ENCODE peak calls at places on chromosomes 13 and 19, in four cellular contexts. One of them, this sample, is unnamed.
A peak's percentile ranks its signal among the peaks of the same experiment; 100 is the strongest.

GRCh38 chr13:99501952-99502310 is 659 bp downstream of the TM9SF2 start:
- DNase-seq in stimulated activated CD4-positive, alpha-beta T cell treated with anti-CD3 and anti-CD28 coated beads, Interleukin-2, amount 100 ng/mL, for 48 hours: no peak
- DNase-seq in activated CD4-positive, alpha-beta T cell treated with anti-CD3 and anti-CD28 coated beads for 48 hours: peak; percentile 30
- DNase-seq in NCI-H1930: no peak
- DNase-seq in this sample: peak; percentile 49

GRCh38 chr13:39111145-39111544 is 72.9 kb downstream of the NHLRC3 start:
- DNase-seq in stimulated activated CD4-positive, alpha-beta T cell treated with anti-CD3 and anti-CD28 coated beads, Interleukin-2, amount 100 ng/mL, for 48 hours: no peak
- DNase-seq in activated CD4-positive, alpha-beta T cell treated with anti-CD3 and anti-CD28 coated beads for 48 hours: no peak
- DNase-seq in NCI-H1930: no peak
- DNase-seq in this sample: no peak

GRCh38 chr19:13127811-13128575 is 9.9 kb downstream of the NACC1 start:
- DNase-seq in stimulated activated CD4-positive, alpha-beta T cell treated with anti-CD3 and anti-CD28 coated beads, Interleukin-2, amount 100 ng/mL, for 48 hours: no peak
- DNase-seq in activated CD4-positive, alpha-beta T cell treated with anti-CD3 and anti-CD28 coated beads for 48 hours: no peak
- DNase-seq in NCI-H1930: no peak
- DNase-seq in this sample: no peak

GRCh38 chr19:40605201-40605971 is 4.2 kb downstream of the LTBP4 start:
- DNase-seq in stimulated activated CD4-positive, alpha-beta T cell treated with anti-CD3 and anti-CD28 coated beads, Interleukin-2, amount 100 ng/mL, for 48 hours: peak; percentile 64
- DNase-seq in activated CD4-positive, alpha-beta T cell treated with anti-CD3 and anti-CD28 coated beads for 48 hours: peak; percentile 82
- DNase-seq in NCI-H1930: peak; percentile 51
- DNase-seq in this sample: peak; percentile 51

GRCh38 chr13:111459803-111460547 is 139.5 kb downstream of the TEX29 start:
- DNase-seq in stimulated activated CD4-positive, alpha-beta T cell treated with anti-CD3 and anti-CD28 coated beads, Interleukin-2, amount 100 ng/mL, for 48 hours: no peak
- DNase-seq in activated CD4-positive, alpha-beta T cell treated with anti-CD3 and anti-CD28 coated beads for 48 hours: no peak
- DNase-seq in NCI-H1930: no peak
- DNase-seq in this sample: no peak

GRCh38 chr13:28640861-28641599 is 17.9 kb upstream of the POMP start:
- DNase-seq in stimulated activated CD4-positive, alpha-beta T cell treated with anti-CD3 and anti-CD28 coated beads, Interleukin-2, amount 100 ng/mL, for 48 hours: no peak
- DNase-seq in activated CD4-positive, alpha-beta T cell treated with anti-CD3 and anti-CD28 coated beads for 48 hours: no peak
- DNase-seq in NCI-H1930: no peak
- DNase-seq in this sample: peak; percentile 66

GRCh38 chr19:15213715-15214381 is 13.1 kb upstream of the NOTCH3 start:
- DNase-seq in stimulated activated CD4-positive, alpha-beta T cell treated with anti-CD3 and anti-CD28 coated beads, Interleukin-2, amount 100 ng/mL, for 48 hours: no peak
- DNase-seq in activated CD4-positive, alpha-beta T cell treated with anti-CD3 and anti-CD28 coated beads for 48 hours: no peak
- DNase-seq in NCI-H1930: no peak
- DNase-seq in this sample: no peak

GRCh38 chr13:42720116-42720857 is 61.1 kb upstream of the FAM216B start:
- DNase-seq in stimulated activated CD4-positive, alpha-beta T cell treated with anti-CD3 and anti-CD28 coated beads, Interleukin-2, amount 100 ng/mL, for 48 hours: no peak
- DNase-seq in activated CD4-positive, alpha-beta T cell treated with anti-CD3 and anti-CD28 coated beads for 48 hours: peak; percentile 43
- DNase-seq in NCI-H1930: peak; percentile 60
- DNase-seq in this sample: peak; percentile 7

GRCh38 chr13:29382021-29382420 is 213.5 kb downstream of the SLC7A1 start:
- DNase-seq in stimulated activated CD4-positive, alpha-beta T cell treated with anti-CD3 and anti-CD28 coated beads, Interleukin-2, amount 100 ng/mL, for 48 hours: no peak
- DNase-seq in activated CD4-positive, alpha-beta T cell treated with anti-CD3 and anti-CD28 coated beads for 48 hours: no peak
- DNase-seq in NCI-H1930: no peak
- DNase-seq in this sample: no peak

GRCh38 chr19:23071087-23071511 is 45.7 kb upstream of the ZNF730 start:
- DNase-seq in stimulated activated CD4-positive, alpha-beta T cell treated with anti-CD3 and anti-CD28 coated beads, Interleukin-2, amount 100 ng/mL, for 48 hours: no peak
- DNase-seq in activated CD4-positive, alpha-beta T cell treated with anti-CD3 and anti-CD28 coated beads for 48 hours: peak; percentile 15
- DNase-seq in NCI-H1930: peak; percentile 9
- DNase-seq in this sample: no peak

GRCh38 chr19:16017138-16017490 is 59.2 kb upstream of the TPM4 start:
- DNase-seq in stimulated activated CD4-positive, alpha-beta T cell treated with anti-CD3 and anti-CD28 coated beads, Interleukin-2, amount 100 ng/mL, for 48 hours: no peak
- DNase-seq in activated CD4-positive, alpha-beta T cell treated with anti-CD3 and anti-CD28 coated beads for 48 hours: no peak
- DNase-seq in NCI-H1930: no peak
- DNase-seq in this sample: no peak

GRCh38 chr13:113209880-113210421 is 538 bp downstream of the CUL4A start:
- DNase-seq in stimulated activated CD4-positive, alpha-beta T cell treated with anti-CD3 and anti-CD28 coated beads, Interleukin-2, amount 100 ng/mL, for 48 hours: peak; percentile 53
- DNase-seq in activated CD4-positive, alpha-beta T cell treated with anti-CD3 and anti-CD28 coated beads for 48 hours: peak; percentile 78
- DNase-seq in NCI-H1930: no peak
- DNase-seq in this sample: peak; percentile 58

GRCh38 chr13:110233682-110234280 is 73.2 kb downstream of the COL4A1 start:
- DNase-seq in stimulated activated CD4-positive, alpha-beta T cell treated with anti-CD3 and anti-CD28 coated beads, Interleukin-2, amount 100 ng/mL, for 48 hours: no peak
- DNase-seq in activated CD4-positive, alpha-beta T cell treated with anti-CD3 and anti-CD28 coated beads for 48 hours: no peak
- DNase-seq in NCI-H1930: no peak
- DNase-seq in this sample: peak; percentile 62

GRCh38 chr19:1001538-1002166 is 1.4 kb downstream of the GRIN3B start:
- DNase-seq in stimulated activated CD4-positive, alpha-beta T cell treated with anti-CD3 and anti-CD28 coated beads, Interleukin-2, amount 100 ng/mL, for 48 hours: peak; percentile 82
- DNase-seq in activated CD4-positive, alpha-beta T cell treated with anti-CD3 and anti-CD28 coated beads for 48 hours: peak; percentile 81
- DNase-seq in NCI-H1930: peak; percentile 38
- DNase-seq in this sample: peak; percentile 47

GRCh38 chr19:48353682-48354081 is 10.1 kb downstream of the TMEM143 start:
- DNase-seq in stimulated activated CD4-positive, alpha-beta T cell treated with anti-CD3 and anti-CD28 coated beads, Interleukin-2, amount 100 ng/mL, for 48 hours: no peak
- DNase-seq in activated CD4-positive, alpha-beta T cell treated with anti-CD3 and anti-CD28 coated beads for 48 hours: no peak
- DNase-seq in NCI-H1930: no peak
- DNase-seq in this sample: peak; percentile 19

GRCh38 chr19:46355234-46355990 is 8.5 kb downstream of the PPP5C start:
- DNase-seq in stimulated activated CD4-positive, alpha-beta T cell treated with anti-CD3 and anti-CD28 coated beads, Interleukin-2, amount 100 ng/mL, for 48 hours: no peak
- DNase-seq in activated CD4-positive, alpha-beta T cell treated with anti-CD3 and anti-CD28 coated beads for 48 hours: peak; percentile 65
- DNase-seq in NCI-H1930: no peak
- DNase-seq in this sample: no peak

GRCh38 chr13:53191091-53191490 is 162.5 kb downstream of the OLFM4 start:
- DNase-seq in stimulated activated CD4-positive, alpha-beta T cell treated with anti-CD3 and anti-CD28 coated beads, Interleukin-2, amount 100 ng/mL, for 48 hours: no peak
- DNase-seq in activated CD4-positive, alpha-beta T cell treated with anti-CD3 and anti-CD28 coated beads for 48 hours: no peak
- DNase-seq in NCI-H1930: no peak
- DNase-seq in this sample: no peak

This sample was measured in lung microvascular endothelial cell.